ENCODE peak calls at places on chromosomes 16 and 17, in nine cellular contexts. V is neural progenitor cell, K is SK-N-SH, I is OCI-LY7, U is hepatocyte, A is GM23248, E is PC-3, X is HCT116, Q is MM.1S. Y is an unnamed sample.

GRCh38 chr17:1647802-1648581 is 1.7 kb downstream of the RILP start:
- DNase-seq in V (peak), K (no peak), I (no peak), U (no peak), A (peak), E (peak), X (peak), Q (no peak), Y (peak)

GRCh38 chr16:22785552-22785951 is 28.4 kb upstream of the HS3ST2 start:
- DNase-seq in V (no peak), K (no peak), I (no peak), U (no peak), A (no peak), E (no peak), X (no peak), Q (no peak), Y (no peak)

GRCh38 chr17:66290097-66290722 is 12.2 kb upstream of the PRKCA start:
- DNase-seq in V (no peak), K (peak), I (peak), U (no peak), A (no peak), E (no peak), X (no peak), Q (no peak), Y (peak)

GRCh38 chr17:41522301-41523224 is 3.9 kb upstream of the KRT15 start:
- DNase-seq in V (no peak), K (no peak), I (no peak), U (peak), A (no peak), E (peak), X (peak), Q (no peak), Y (peak)

GRCh38 chr16:11562411-11562810 is 24.3 kb downstream of the LITAF start:
- DNase-seq in V (no peak), K (no peak), I (no peak), U (no peak), A (no peak), E (no peak), X (no peak), Q (no peak), Y (no peak)

GRCh38 chr17:9676742-9677387 is 31.5 kb downstream of the USP43 start:
- DNase-seq in V (no peak), K (no peak), I (no peak), U (no peak), A (peak), E (peak), X (peak), Q (no peak), Y (no peak)

GRCh38 chr16:68287276-68288251 is 23.2 kb downstream of the SLC7A6OS start:
- DNase-seq in V (no peak), K (no peak), I (no peak), U (no peak), A (peak), E (peak), X (no peak), Q (no peak), Y (no peak)

GRCh38 chr17:80855968-80856862 is 135.4 kb upstream of the CHMP6 start:
- DNase-seq in V (no peak), K (no peak), I (no peak), U (peak), A (peak), E (peak), X (peak), Q (no peak), Y (no peak)

GRCh38 chr17:21171309-21171922 is 42.5 kb downstream of the TMEM11 start:
- DNase-seq in V (no peak), K (no peak), I (no peak), U (no peak), A (no peak), E (no peak), X (no peak), Q (peak), Y (no peak)

GRCh38 chr16:3142770-3143169 is 7.9 kb downstream of the ZNF213 start:
- DNase-seq in V (no peak), K (peak), I (no peak), U (no peak), A (no peak), E (no peak), X (no peak), Q (no peak), Y (no peak)

GRCh38 chr16:67674851-67675578 is 8.4 kb downstream of the C16orf86 start:
- DNase-seq in V (no peak), K (no peak), I (no peak), U (no peak), A (no peak), E (no peak), X (no peak), Q (no peak), Y (no peak)

DNA sequence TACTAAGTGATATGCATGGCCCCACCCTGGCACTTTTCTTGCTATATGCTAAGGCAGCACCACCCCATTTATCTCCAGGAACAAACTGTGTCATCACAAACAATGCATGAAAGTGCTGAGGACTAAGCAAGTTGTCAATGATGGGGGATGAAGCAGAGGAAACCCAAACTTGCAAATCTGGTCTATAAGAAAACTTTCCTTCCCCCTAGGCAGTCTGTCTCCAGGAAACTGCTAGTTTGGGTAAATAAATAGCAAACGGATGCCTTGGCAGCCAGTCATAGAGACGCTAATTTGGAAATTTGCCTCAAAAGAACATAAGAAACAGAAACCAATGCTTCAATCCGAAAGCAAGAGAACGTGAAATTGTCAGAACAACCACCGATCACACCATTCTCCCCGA is 5.6 kb upstream of the HSBP1 start:
- DNase-seq in V (no peak), K (no peak), I (no peak), U (peak), A (peak), E (peak), X (no peak), Q (no peak), Y (peak)
- TF ChIP-seq EZH2phosphoT487 in V (no peak), K (no peak), I (no peak), U (no peak), A (no peak), E (no peak), X (no peak), Q (no peak), Y (no peak)

GRCh38 chr16:78489072-78489471 is 389.6 kb downstream of the WWOX start:
- DNase-seq in V (no peak), K (peak), I (no peak), U (no peak), A (no peak), E (no peak), X (no peak), Q (no peak), Y (no peak)

GRCh38 chr16:78485899-78486221 is 386.4 kb downstream of the WWOX start:
- DNase-seq in V (no peak), K (no peak), I (no peak), U (no peak), A (no peak), E (no peak), X (no peak), Q (no peak), Y (no peak)

GRCh38 chr16:78488461-78488860 is 389.0 kb downstream of the WWOX start:
- DNase-seq in V (no peak), K (no peak), I (no peak), U (no peak), A (no peak), E (no peak), X (no peak), Q (no peak), Y (no peak)

GRCh38 chr16:78485188-78485898 is 385.9 kb downstream of the WWOX start:
- DNase-seq in V (no peak), K (no peak), I (no peak), U (no peak), A (no peak), E (no peak), X (no peak), Q (no peak), Y (no peak)

DNA sequence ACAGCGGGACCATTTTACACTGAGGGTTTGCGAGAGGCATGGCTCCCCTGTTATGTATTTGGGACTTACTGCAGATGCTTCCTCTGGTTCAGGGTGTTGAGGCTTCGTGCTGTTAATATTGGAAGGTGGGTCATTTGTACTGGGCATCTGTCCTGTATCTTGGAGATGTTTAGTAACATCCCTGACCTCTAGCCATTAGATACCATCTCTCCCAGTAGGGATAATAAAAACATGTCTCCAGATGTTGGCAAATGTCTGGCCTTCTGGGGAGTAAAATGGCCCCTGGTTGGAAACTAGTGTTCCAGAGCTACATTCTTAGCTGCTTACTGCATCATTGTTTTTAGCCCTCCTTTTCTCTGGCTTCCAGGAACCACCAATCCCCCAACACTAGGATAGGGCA is 388.0 kb downstream of the WWOX start:
- DNase-seq in V (no peak), K (peak), I (no peak), U (no peak), A (no peak), E (no peak), X (no peak), Q (no peak), Y (no peak)
- TF ChIP-seq EZH2phosphoT487 in V (no peak), K (no peak), I (no peak), U (no peak), A (no peak), E (no peak), X (no peak), Q (no peak), Y (no peak)

DNA sequence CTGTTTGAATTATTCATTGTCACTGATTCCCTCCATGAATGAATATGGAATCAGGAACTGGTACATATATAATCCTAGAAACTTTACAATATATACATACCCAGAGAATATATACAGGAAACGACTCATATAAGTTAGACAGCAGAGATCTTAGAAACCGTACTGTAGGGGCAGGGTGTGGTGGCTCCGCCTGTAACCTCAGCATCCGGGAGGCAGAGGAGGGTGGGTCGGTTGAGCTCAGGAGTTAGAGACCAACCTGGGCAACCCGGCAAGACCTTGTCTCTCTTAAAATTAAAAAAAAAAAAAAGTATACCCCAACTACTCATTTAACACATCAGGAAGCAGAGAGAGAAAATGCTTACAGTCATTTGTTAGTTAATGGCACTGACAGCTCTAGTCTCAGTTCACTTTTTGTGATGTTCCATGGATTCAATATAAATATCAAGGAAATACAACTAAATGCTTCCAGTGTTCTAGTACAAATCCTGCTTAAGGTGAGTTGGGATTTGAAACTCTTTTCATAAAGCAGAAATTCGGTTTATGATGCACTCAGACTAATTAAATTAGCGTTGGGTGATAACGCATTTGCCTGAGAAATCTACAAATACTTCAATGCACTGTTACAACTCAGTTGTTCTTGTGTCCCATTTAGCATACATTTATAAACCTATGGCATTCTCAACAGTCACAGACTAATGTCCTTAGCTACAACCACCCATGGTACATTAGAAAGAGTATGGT is 5.6 kb downstream of the GLG1 start:
- DNase-seq in V (no peak), K (peak), I (no peak), U (no peak), A (no peak), E (peak), X (no peak), Q (no peak), Y (no peak)
- TF ChIP-seq EZH2phosphoT487 in V (no peak), K (no peak), I (no peak), U (no peak), A (no peak), E (no peak), X (no peak), Q (no peak), Y (no peak)

DNA sequence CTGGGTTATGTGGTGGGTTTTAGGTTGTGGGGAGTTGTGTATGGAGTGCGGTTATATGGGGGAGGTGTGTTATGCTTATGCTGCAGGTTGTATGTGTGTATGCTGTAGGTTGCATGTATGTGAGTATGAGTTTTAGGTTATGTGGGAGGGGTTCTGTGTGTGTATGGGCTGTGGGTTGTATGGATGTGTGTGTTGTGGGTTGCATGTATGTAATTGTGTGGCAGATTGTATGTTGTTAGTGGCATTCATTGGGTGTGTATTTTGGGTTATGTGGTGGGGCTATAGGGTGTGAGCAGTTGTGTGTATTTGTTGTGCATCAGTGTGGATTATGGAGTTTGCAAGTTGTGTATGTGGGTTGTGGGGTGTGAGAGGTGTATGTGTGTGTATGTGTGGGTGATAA is 277.4 kb downstream of the NPIPA8 start:
- DNase-seq in V (no peak), K (no peak), I (no peak), U (no peak), A (no peak), E (no peak), X (no peak), Q (no peak), Y (no peak)
- TF ChIP-seq EZH2phosphoT487 in V (no peak), K (no peak), I (no peak), U (no peak), A (no peak), E (no peak), X (no peak), Q (no peak), Y (no peak)

DNA sequence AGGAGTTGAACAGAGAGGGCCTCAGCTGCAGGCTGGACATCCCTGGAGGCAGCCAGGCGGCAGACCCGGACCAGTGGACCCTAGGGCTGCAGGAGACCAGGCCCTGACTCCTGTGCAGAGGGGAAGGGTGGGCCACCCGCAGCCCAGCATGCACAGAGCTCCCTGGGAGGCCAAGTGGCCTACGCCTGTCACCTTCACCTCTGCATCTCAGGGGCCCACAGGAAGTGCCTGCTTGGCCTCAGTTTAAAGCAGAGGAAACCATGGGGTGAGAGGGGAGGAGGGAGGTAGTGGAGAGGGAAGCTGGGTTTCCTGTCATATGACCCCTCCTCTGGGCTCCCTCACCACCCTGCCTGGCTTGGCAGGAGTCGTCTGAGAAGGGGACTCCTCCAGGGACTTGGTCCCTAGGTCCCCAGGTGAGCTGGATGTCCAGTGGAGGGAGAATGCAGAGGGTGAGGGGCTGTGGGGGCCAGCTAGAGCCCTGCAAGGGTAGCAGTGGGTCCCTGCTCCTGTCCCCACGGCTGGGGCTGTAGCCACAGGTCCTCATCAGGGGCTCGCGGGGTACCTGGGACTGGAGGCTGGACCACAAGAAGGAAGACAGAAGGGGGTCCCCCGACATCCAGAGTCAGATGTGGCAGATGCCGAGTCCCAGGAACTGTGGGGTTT is at the start of gene TMC8:
- DNase-seq in V (no peak), K (peak), I (peak), U (no peak), A (no peak), E (no peak), X (no peak), Q (peak), Y (no peak)
- TF ChIP-seq EZH2phosphoT487 in V (no peak), K (no peak), I (no peak), U (no peak), A (no peak), E (no peak), X (no peak), Q (no peak), Y (no peak)